ENCODE peak calls at places on chromosomes 4 and X, in eight cellular contexts. Y is H9, E is thoracic aorta, O is neuronal stem cell, Q is breast epithelium, P is GM23248, R is SK-N-MC, B is aorta. K is an unnamed sample.
A peak's percentile ranks its signal among the peaks of the same experiment; 100 is the strongest.

GRCh38 chr4:180060159-180060889 is 2182.9 kb upstream of the TENM3 start:
- DNase-seq in Y (no peak), P (peak; percentile 2), O (peak; percentile 5), B (no peak), E (no peak), R (no peak), Q (no peak), K (no peak)

GRCh38 chr4:87476934-87477333 is 52.2 kb downstream of the SPARCL1 start:
- DNase-seq in R (no peak), Q (no peak), Y (no peak), O (no peak), E (no peak), P (no peak), B (no peak), K (no peak)

GRCh38 chr4:158090323-158090722 is 82.5 kb downstream of the GASK1B start:
- DNase-seq in E (no peak), O (no peak), Q (no peak), P (peak; percentile 3), Y (no peak), B (no peak), R (no peak), K (no peak)

GRCh38 chr4:95532305-95532704 is 16.5 kb downstream of the UNC5C start:
- DNase-seq in Q (no peak), O (no peak), P (no peak), Y (no peak), E (no peak), R (no peak), B (no peak), K (no peak)

GRCh38 chr4:154124539-154125255 is 335.8 kb upstream of the SFRP2 start:
- DNase-seq in Y (no peak), R (no peak), E (no peak), Q (no peak), P (peak; percentile 96), O (no peak), B (no peak), K (no peak)

GRCh38 chr4:42628740-42629139 is 28.2 kb downstream of the ATP8A1 start:
- DNase-seq in R (no peak), P (no peak), O (no peak), E (no peak), B (no peak), Y (no peak), Q (no peak), K (no peak)

GRCh38 chrX:70032797-70033196 is 16.9 kb downstream of the AWAT2 start:
- DNase-seq in R (no peak), Y (no peak), P (no peak), E (no peak), O (no peak), Q (no peak), B (no peak), K (no peak)

GRCh38 chr4:88697588-88698329 is at the start of gene NAP1L5:
- DNase-seq in R (no peak), Q (peak; percentile 58), B (peak; percentile 88), E (no peak), Y (peak; percentile 64), O (no peak), P (peak; percentile 80), K (peak; percentile 46)

GRCh38 chr4:98283219-98284199 is 22.3 kb downstream of the RAP1GDS1 start:
- DNase-seq in Q (no peak), E (no peak), P (peak; percentile 43), B (no peak), R (no peak), O (no peak), Y (no peak), K (no peak)

GRCh38 chr4:40587826-40588225 is 41.8 kb downstream of the RBM47 start:
- DNase-seq in R (no peak), B (no peak), Y (no peak), O (no peak), Q (peak; percentile 23), P (peak; percentile 89), E (no peak), K (no peak)

GRCh38 chr4:2817136-2817535 is 24.3 kb downstream of the SH3BP2 start:
- DNase-seq in E (no peak), Y (no peak), R (no peak), Q (no peak), O (no peak), B (no peak), P (no peak), K (no peak)

GRCh38 chrX:24619647-24620046 is 27.5 kb downstream of the PCYT1B start:
- DNase-seq in O (no peak), B (no peak), P (peak; percentile 63), Y (no peak), Q (no peak), R (peak; percentile 14), E (no peak), K (no peak)

GRCh38 chrX:111169141-111169540 is 73.2 kb downstream of the PAK3 start:
- DNase-seq in Q (no peak), R (no peak), P (no peak), B (no peak), Y (no peak), O (no peak), E (no peak), K (no peak)

GRCh38 chrX:110944323-110944761 is 148.7 kb upstream of the CHRDL1 start:
- DNase-seq in Y (peak; percentile 62), R (no peak), O (peak; percentile 11), E (no peak), Q (peak; percentile 47), P (no peak), B (no peak), K (no peak)

GRCh38 chr4:138975225-138975624 is 40.4 kb upstream of the NOCT start:
- DNase-seq in Y (peak; percentile 78), R (no peak), P (no peak), O (no peak), B (no peak), Q (no peak), E (no peak), K (no peak)

GRCh38 chr4:78776031-78776728 is at the start of gene BMP2K:
- DNase-seq in R (no peak), B (peak; percentile 93), Y (peak; percentile 89), O (peak; percentile 86), P (peak; percentile 89), Q (peak; percentile 57), E (no peak), K (peak; percentile 87)

GRCh38 chr4:155025762-155026457 is 182.5 kb upstream of the NPY2R start:
- DNase-seq in P (peak; percentile 51), Q (no peak), O (peak; percentile 48), E (no peak), B (no peak), R (no peak), Y (peak; percentile 79), K (no peak)

GRCh38 chr4:183272384-183272783 is 47.7 kb downstream of the CLDN22 start:
- DNase-seq in B (no peak), R (no peak), O (no peak), E (no peak), Y (no peak), P (no peak), Q (no peak), K (no peak)

DNA sequence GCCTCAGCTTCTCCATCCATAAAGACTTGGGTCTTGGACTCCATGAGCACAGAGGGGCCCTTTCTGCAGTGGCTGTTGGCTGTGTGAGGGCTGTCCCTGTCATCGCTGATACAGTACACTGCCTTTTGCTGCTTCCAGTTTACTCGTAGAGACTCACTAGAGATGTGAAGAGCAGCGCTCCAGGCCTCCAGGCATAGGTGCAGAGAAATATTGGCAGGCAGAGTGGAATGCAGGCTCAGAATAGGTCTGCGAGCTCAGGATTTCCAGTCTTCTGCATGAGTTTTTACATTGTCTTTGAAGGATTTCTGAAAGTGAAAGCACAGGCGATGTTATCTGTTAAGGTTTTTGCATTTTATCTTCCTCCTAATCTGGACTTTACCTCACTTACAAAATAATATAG is 97.4 kb downstream of the AASDH start:
- DNase-seq in R (no peak), O (no peak), Y (no peak), E (no peak), Q (no peak), P (peak; percentile 17), B (no peak), K (no peak)
- H3K27ac ChIP-seq in R (no peak overlapping the region), O (no peak overlapping the region), Y (no peak overlapping the region), E (no peak overlapping the region), Q (no peak overlapping the region), P (no peak overlapping the region), B (no peak overlapping the region), K (no peak overlapping the region)

GRCh38 chr4:81562093-81562492 is 90.4 kb upstream of the RASGEF1B start:
- DNase-seq in R (no peak), B (no peak), Y (no peak), Q (no peak), P (no peak), E (no peak), O (no peak), K (no peak)
- H3K27ac ChIP-seq in R (no peak overlapping the region), B (no peak overlapping the region), Y (no peak overlapping the region), Q (no peak overlapping the region), P (no peak overlapping the region), E (no peak overlapping the region), O (no peak overlapping the region), K (no peak overlapping the region)

GRCh38 chr4:6198278-6198677 is 2.1 kb downstream of the JAKMIP1 start:
- DNase-seq in E (no peak), O (no peak), Y (no peak), P (no peak), B (no peak), Q (no peak), R (no peak), K (no peak)

GRCh38 chr4:6197433-6198174 is 2.7 kb downstream of the JAKMIP1 start:
- DNase-seq in P (no peak), O (no peak), B (no peak), Q (no peak), R (no peak), Y (no peak), E (no peak), K (no peak)

GRCh38 chr4:6199344-6199921 is 916 bp downstream of the JAKMIP1 start:
- DNase-seq in E (no peak), O (no peak), Q (no peak), P (no peak), B (no peak), Y (no peak), R (no peak), K (peak; percentile 12)

GRCh38 chr4:6200011-6200921 is at the start of gene JAKMIP1:
- DNase-seq in R (no peak), Q (no peak), B (peak; percentile 83), O (peak; percentile 85), P (peak; percentile 43), Y (peak; percentile 91), E (no peak), K (peak; percentile 31)

DNA sequence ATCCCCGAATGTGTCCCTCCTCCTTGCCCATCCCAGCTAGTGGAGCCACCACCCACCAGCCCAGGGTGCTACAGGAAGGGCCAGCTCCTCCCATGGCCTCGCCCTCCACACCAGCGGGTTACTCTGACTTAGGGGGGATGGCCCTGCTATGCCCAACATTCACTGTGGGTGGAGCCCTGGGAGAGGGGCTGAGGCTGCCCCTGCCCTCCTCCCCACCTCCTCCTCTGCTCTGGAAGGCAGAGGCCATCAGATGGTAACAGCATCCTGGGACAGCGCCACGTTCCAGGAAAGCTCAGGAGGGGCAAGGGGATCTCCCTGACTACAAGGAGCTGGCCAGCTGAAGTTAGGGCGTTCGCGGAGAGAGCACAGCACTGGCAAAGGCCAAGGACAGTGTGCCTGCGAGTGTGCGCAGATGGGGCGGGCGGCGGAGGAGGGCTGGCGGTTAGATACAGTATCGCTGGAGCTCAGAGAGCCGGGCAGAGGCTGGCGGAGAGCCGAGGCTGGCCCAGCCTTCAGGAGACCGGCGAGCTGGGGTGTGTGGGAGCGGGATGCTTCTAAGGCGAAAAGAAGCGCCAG is 1.5 kb downstream of the JAKMIP1 start:
- DNase-seq in P (no peak), B (no peak), O (peak; percentile 37), Q (no peak), E (no peak), R (no peak), Y (peak; percentile 92), K (no peak)
- H3K27ac ChIP-seq in P (no peak overlapping the region), B (no peak overlapping the region), O (no peak overlapping the region), Q (no peak overlapping the region), E (no peak overlapping the region), R (no peak overlapping the region), Y (no peak overlapping the region), K (no peak overlapping the region)

GRCh38 chr4:38164346-38164745 is 204.1 kb downstream of the PTTG2 start:
- DNase-seq in R (no peak), O (no peak), Q (no peak), Y (no peak), E (no peak), B (no peak), P (peak; percentile 5), K (no peak)
- H3K27ac ChIP-seq in R (no peak overlapping the region), O (no peak overlapping the region), Q (no peak overlapping the region), Y (no peak overlapping the region), E (no peak overlapping the region), B (no peak overlapping the region), P (no peak overlapping the region), K (no peak overlapping the region)

K was measured in substantia nigra.